ENCODE peak calls at places on chromosomes 2 and 18, in eight cellular contexts. B, E, F, H, S, Z, R and N are unnamed samples.

GRCh38 chr2:219571311-219572236 is at the start of gene OBSL1:
- DNase-seq in B (peak; percentile 33), E (peak; percentile 52), F (no peak), H (peak; percentile 81), S (peak; percentile 60), Z (no peak), R (peak; percentile 80), N (no peak)

GRCh38 chr2:138707424-138708074 is 72.6 kb downstream of the NXPH2 start:
- DNase-seq in B (no peak), E (peak; percentile 96), F (no peak), H (peak; percentile 95), S (no peak), Z (no peak), R (peak; percentile 65), N (no peak)

GRCh38 chr2:238446371-238446770 is 19.6 kb downstream of the ASB1 start:
- DNase-seq in B (no peak), E (no peak), F (no peak), H (no peak), S (no peak), Z (no peak), R (no peak), N (no peak)

GRCh38 chr2:63862802-63863201 is 21.1 kb downstream of the UGP2 start:
- DNase-seq in B (no peak), E (no peak), F (no peak), H (peak; percentile 83), S (no peak), Z (no peak), R (peak; percentile 86), N (no peak)

GRCh38 chr2:27809761-27810241 is 38.3 kb downstream of the MRPL33 start:
- DNase-seq in B (no peak), E (peak; percentile 79), F (no peak), H (peak; percentile 98), S (peak; percentile 91), Z (no peak), R (peak; percentile 90), N (no peak)

GRCh38 chr2:66569321-66569851 is 134.5 kb downstream of the MEIS1 start:
- DNase-seq in B (no peak), E (peak; percentile 26), F (no peak), H (peak; percentile 76), S (no peak), Z (no peak), R (no peak), N (no peak)

GRCh38 chr18:44777429-44778192 is 96.9 kb downstream of the SETBP1 start:
- DNase-seq in B (no peak), E (no peak), F (no peak), H (no peak), S (no peak), Z (no peak), R (no peak), N (no peak)

GRCh38 chr2:168848220-168848619 is 42.0 kb downstream of the SPC25 start:
- DNase-seq in B (no peak), E (no peak), F (no peak), H (no peak), S (no peak), Z (no peak), R (no peak), N (peak; percentile 94)

GRCh38 chr2:45103351-45104145 is 94.3 kb upstream of the SIX2 start:
- DNase-seq in B (no peak), E (no peak), F (no peak), H (no peak), S (no peak), Z (no peak), R (no peak), N (no peak)

GRCh38 chr2:23756593-23757292 is 170.2 kb downstream of the ATAD2B start:
- DNase-seq in B (no peak), E (no peak), F (no peak), H (no peak), S (no peak), Z (no peak), R (peak; percentile 79), N (no peak)

GRCh38 chr2:33497177-33497787 is 20.8 kb downstream of the RASGRP3 start:
- DNase-seq in B (no peak), E (no peak), F (no peak), H (peak; percentile 88), S (peak; percentile 86), Z (peak; percentile 78), R (no peak), N (no peak)

GRCh38 chr2:61984682-61985081 is 79.2 kb downstream of the COMMD1 start:
- DNase-seq in B (no peak), E (no peak), F (no peak), H (no peak), S (no peak), Z (no peak), R (no peak), N (no peak)

GRCh38 chr2:134539946-134540345 is 178.9 kb downstream of the TMEM163 start:
- DNase-seq in B (no peak), E (no peak), F (no peak), H (no peak), S (no peak), Z (no peak), R (no peak), N (no peak)

GRCh38 chr2:234952270-234953115 is 676 bp downstream of the SH3BP4 start:
- DNase-seq in B (no peak), E (no peak), F (peak; percentile 63), H (no peak), S (peak; percentile 25), Z (no peak), R (no peak), N (no peak)

GRCh38 chr18:44467718-44468117 is 213.0 kb upstream of the SETBP1 start:
- DNase-seq in B (no peak), E (no peak), F (no peak), H (no peak), S (no peak), Z (no peak), R (no peak), N (no peak)

GRCh38 chr2:221524158-221524557 is 47.9 kb downstream of the EPHA4 start:
- DNase-seq in B (no peak), E (no peak), F (no peak), H (no peak), S (no peak), Z (no peak), R (no peak), N (no peak)

GRCh38 chr2:224909885-224910517 is 132.3 kb downstream of the DOCK10 start:
- DNase-seq in B (no peak), E (no peak), F (peak; percentile 75), H (peak; percentile 82), S (peak; percentile 27), Z (no peak), R (peak; percentile 75), N (no peak)

GRCh38 chr2:151878655-151879563 is 50.7 kb upstream of the ARL5A start:
- DNase-seq in B (no peak), E (peak; percentile 19), F (no peak), H (peak; percentile 66), S (peak; percentile 91), Z (no peak), R (peak; percentile 38), N (no peak)

GRCh38 chr2:73260338-73260984 is 23.8 kb downstream of the FBXO41 start:
- DNase-seq in B (peak; percentile 18), E (peak; percentile 45), F (peak; percentile 63), H (peak; percentile 36), S (peak; percentile 57), Z (no peak), R (peak; percentile 67), N (no peak)

GRCh38 chr2:177334940-177335543 is 57.5 kb upstream of the AGPS start:
- DNase-seq in B (no peak), E (peak; percentile 69), F (no peak), H (peak; percentile 36), S (peak; percentile 61), Z (peak; percentile 12), R (peak; percentile 54), N (no peak)

GRCh38 chr2:187959821-187960220 is 331.9 kb upstream of the GULP1 start:
- DNase-seq in B (no peak), E (peak; percentile 62), F (no peak), H (no peak), S (peak; percentile 16), Z (no peak), R (peak; percentile 88), N (no peak)

GRCh38 chr18:37464287-37464686 is 101.3 kb downstream of the CELF4 start:
- DNase-seq in B (no peak), E (no peak), F (no peak), H (no peak), S (no peak), Z (no peak), R (no peak), N (no peak)

GRCh38 chr2:70964596-70965386 is 13.6 kb upstream of the ANKRD53 start:
- DNase-seq in B (peak; percentile 29), E (peak; percentile 65), F (peak; percentile 72), H (peak; percentile 48), S (peak; percentile 68), Z (peak; percentile 60), R (peak; percentile 70), N (no peak)

GRCh38 chr2:19505199-19506136 is 147.0 kb upstream of the OSR1 start:
- DNase-seq in B (no peak), E (no peak), F (no peak), H (no peak), S (no peak), Z (no peak), R (no peak), N (no peak)

GRCh38 chr18:77173274-77174030 is 40.9 kb upstream of the MBP start:
- DNase-seq in B (no peak), E (no peak), F (no peak), H (no peak), S (no peak), Z (no peak), R (no peak), N (peak; percentile 63)

GRCh38 chr2:10977636-10978035 is 65.9 kb downstream of the KCNF1 start:
- DNase-seq in B (peak; percentile 27), E (no peak), F (no peak), H (peak; percentile 9), S (no peak), Z (no peak), R (no peak), N (no peak)

GRCh38 chr18:2903006-2903405 is 56.2 kb downstream of the EMILIN2 start:
- DNase-seq in B (no peak), E (peak; percentile 50), F (no peak), H (peak; percentile 61), S (peak; percentile 17), Z (no peak), R (peak; percentile 60), N (no peak)

GRCh38 chr18:35590935-35591334 is 9.4 kb downstream of the GALNT1 start:
- DNase-seq in B (no peak), E (no peak), F (no peak), H (peak; percentile 20), S (no peak), Z (no peak), R (no peak), N (no peak)

GRCh38 chr2:119224391-119224972 is 848 bp downstream of the STEAP3 start:
- DNase-seq in B (no peak), E (no peak), F (no peak), H (no peak), S (no peak), Z (no peak), R (no peak), N (no peak)

GRCh38 chr18:78549971-78550370 is 429.6 kb upstream of the SALL3 start:
- DNase-seq in B (no peak), E (no peak), F (no peak), H (no peak), S (no peak), Z (no peak), R (no peak), N (no peak)

GRCh38 chr2:219218279-219219112 is at the start of gene ABCB6:
- DNase-seq in B (peak; percentile 98), E (peak; percentile 88), F (peak; percentile 98), H (peak; percentile 90), S (peak; percentile 93), Z (peak; percentile 88), R (peak; percentile 92), N (peak; percentile 48)

GRCh38 chr2:223104741-223105140 is 52.8 kb downstream of the KCNE4 start:
- DNase-seq in B (no peak), E (no peak), F (no peak), H (peak; percentile 41), S (no peak), Z (no peak), R (no peak), N (no peak)

GRCh38 chr18:60064271-60064670 is 164.5 kb downstream of the PMAIP1 start:
- DNase-seq in B (no peak), E (peak; percentile 49), F (no peak), H (peak; percentile 31), S (no peak), Z (no peak), R (peak; percentile 72), N (no peak)

GRCh38 chr2:160175169-160176130 is 24.6 kb downstream of the ITGB6 start:
- DNase-seq in B (no peak), E (no peak), F (no peak), H (no peak), S (no peak), Z (no peak), R (peak; percentile 66), N (no peak)